ENCODE peak calls at places on chromosome 12, in seven cellular contexts. J, T, E, Y, M, U and D are unnamed samples.

GRCh38 chr12:60335765-60336164 is 739.9 kb downstream of the SLC16A7 start:
- DNase-seq in J (peak; percentile 7), T (no peak), E (no peak), Y (no peak), M (peak; percentile 45), U (no peak), D (no peak)

GRCh38 chr12:126432780-126433179 is 1367.5 kb downstream of the AACS start:
- DNase-seq in J (no peak), T (no peak), E (no peak), Y (no peak), M (no peak), U (no peak), D (no peak)

GRCh38 chr12:11728154-11728755 is 78.8 kb downstream of the ETV6 start:
- DNase-seq in J (no peak), T (no peak), E (no peak), Y (no peak), M (no peak), U (no peak), D (no peak)

GRCh38 chr12:94760786-94761185 is 110.4 kb upstream of the TMCC3 start:
- DNase-seq in J (no peak), T (no peak), E (no peak), Y (no peak), M (no peak), U (no peak), D (no peak)

GRCh38 chr12:95634622-95635621 is 83.6 kb upstream of the USP44 start:
- DNase-seq in J (no peak), T (no peak), E (no peak), Y (no peak), M (peak; percentile 79), U (no peak), D (no peak)

GRCh38 chr12:89314060-89314761 is 38.1 kb downstream of the DUSP6 start:
- DNase-seq in J (no peak), T (no peak), E (no peak), Y (no peak), M (no peak), U (no peak), D (no peak)

GRCh38 chr12:90305379-90305778 is 596.7 kb upstream of the ATP2B1 start:
- DNase-seq in J (peak; percentile 6), T (no peak), E (no peak), Y (no peak), M (peak; percentile 41), U (no peak), D (no peak)

GRCh38 chr12:82207556-82207955 is 150.6 kb downstream of the CCDC59 start:
- DNase-seq in J (no peak), T (no peak), E (no peak), Y (no peak), M (no peak), U (no peak), D (no peak)

GRCh38 chr12:54005853-54006699 is 2.7 kb upstream of the HOXC8 start:
- DNase-seq in J (no peak), T (peak; percentile 82), E (peak; percentile 71), Y (peak; percentile 93), M (peak; percentile 59), U (peak; percentile 74), D (peak; percentile 72)

GRCh38 chr12:24851341-24851740 is 97.6 kb downstream of the BCAT1 start:
- DNase-seq in J (no peak), T (no peak), E (no peak), Y (no peak), M (no peak), U (no peak), D (no peak)

GRCh38 chr12:121214855-121215745 is 5.2 kb downstream of the P2RX4 start:
- DNase-seq in J (peak; percentile 75), T (peak; percentile 63), E (no peak), Y (no peak), M (peak; percentile 77), U (no peak), D (peak; percentile 61)

GRCh38 chr12:113875681-113876080 is 90.4 kb downstream of the RBM19 start:
- DNase-seq in J (no peak), T (no peak), E (no peak), Y (no peak), M (no peak), U (no peak), D (no peak)

GRCh38 chr12:1533205-1533601 is 61.2 kb downstream of the FBXL14 start:
- DNase-seq in J (no peak), T (no peak), E (no peak), Y (no peak), M (no peak), U (no peak), D (no peak)

GRCh38 chr12:57138526-57139272 is 8.7 kb downstream of the LRP1-AS start:
- DNase-seq in J (no peak), T (no peak), E (no peak), Y (peak; percentile 85), M (no peak), U (no peak), D (peak; percentile 63)
- H3K4me1 ChIP-seq in J (no peaks in the 10 kb centered on the region), T (peaks cover 15% of the 10 kb centered on the region), E (peaks cover 13% of the 10 kb centered on the region), Y (peaks cover 53% of the 10 kb centered on the region), M (no peaks in the 10 kb centered on the region), U (no peaks in the 10 kb centered on the region), D (no peaks in the 10 kb centered on the region)

GRCh38 chr12:57887631-57888406 is 41.3 kb upstream of the CTDSP2 start:
- DNase-seq in J (no peak), T (no peak), E (no peak), Y (no peak), M (peak; percentile 80), U (no peak), D (no peak)
- H3K4me1 ChIP-seq in J (peaks cover 3% of the 10 kb centered on the region), T (peaks cover 49% of the 10 kb centered on the region), E (peaks cover 5% of the 10 kb centered on the region), Y (peaks cover 52% of the 10 kb centered on the region), M (peaks cover 33% of the 10 kb centered on the region), U (peaks cover 17% of the 10 kb centered on the region), D (peaks cover 55% of the 10 kb centered on the region)

GRCh38 chr12:124776126-124776513 is 87.5 kb downstream of the SCARB1 start:
- DNase-seq in J (no peak), T (no peak), E (no peak), Y (no peak), M (no peak), U (no peak), D (no peak)
- H3K4me1 ChIP-seq in J (no peaks in the 10 kb centered on the region), T (peaks cover 41% of the 10 kb centered on the region), E (peaks cover 12% of the 10 kb centered on the region), Y (peaks cover 14% of the 10 kb centered on the region), M (peaks cover 19% of the 10 kb centered on the region), U (peaks cover 3% of the 10 kb centered on the region), D (peaks cover 64% of the 10 kb centered on the region)

GRCh38 chr12:110372056-110372425 is 31.5 kb downstream of the ANAPC7 start:
- DNase-seq in J (no peak), T (no peak), E (no peak), Y (no peak), M (no peak), U (no peak), D (no peak)
- H3K4me1 ChIP-seq in J (no peaks in the 10 kb centered on the region), T (no peaks in the 10 kb centered on the region), E (no peaks in the 10 kb centered on the region), Y (peaks cover 26% of the 10 kb centered on the region), M (peaks cover 25% of the 10 kb centered on the region), U (no peaks in the 10 kb centered on the region), D (peaks cover 4% of the 10 kb centered on the region)

GRCh38 chr12:67446716-67447115 is 177.6 kb downstream of the CAND1 start:
- DNase-seq in J (no peak), T (no peak), E (no peak), Y (no peak), M (no peak), U (no peak), D (no peak)

GRCh38 chr12:67447180-67447579 is 178.0 kb downstream of the CAND1 start:
- DNase-seq in J (no peak), T (no peak), E (no peak), Y (no peak), M (no peak), U (no peak), D (no peak)

GRCh38 chr12:67452119-67452805 is 183.1 kb downstream of the CAND1 start:
- DNase-seq in J (no peak), T (no peak), E (no peak), Y (no peak), M (no peak), U (no peak), D (no peak)

GRCh38 chr12:67451206-67451605 is 182.0 kb downstream of the CAND1 start:
- DNase-seq in J (no peak), T (no peak), E (no peak), Y (no peak), M (no peak), U (no peak), D (no peak)

DNA sequence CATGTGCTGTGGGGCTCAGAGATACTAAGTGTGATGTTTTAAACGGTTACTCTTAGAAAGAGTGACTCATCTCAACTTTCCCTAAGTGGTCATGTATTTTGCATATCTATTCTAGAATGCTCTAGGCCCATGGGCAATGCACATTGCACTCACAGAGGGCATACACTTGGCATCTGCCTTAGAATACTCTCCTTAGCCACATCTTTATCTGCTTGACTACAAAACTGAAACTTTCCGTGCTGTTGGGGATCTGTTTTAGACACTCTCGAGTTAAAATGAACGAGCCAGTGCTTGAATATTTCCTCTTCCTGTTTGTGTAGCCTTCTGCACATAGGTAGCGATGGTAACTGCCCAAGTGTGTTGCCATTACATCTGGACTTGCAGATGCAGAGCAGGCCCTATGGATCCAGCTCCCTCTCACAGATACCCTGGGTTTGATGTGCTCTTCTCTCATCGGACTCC is 180.5 kb downstream of the CAND1 start:
- DNase-seq in J (no peak), T (no peak), E (no peak), Y (no peak), M (no peak), U (no peak), D (no peak)
- H3K4me1 ChIP-seq in J (no peaks in the 10 kb centered on the region), T (no peaks in the 10 kb centered on the region), E (peaks cover 18% of the 10 kb centered on the region), Y (no peaks in the 10 kb centered on the region), M (no peaks in the 10 kb centered on the region), U (peaks cover 14% of the 10 kb centered on the region), D (peaks cover 5% of the 10 kb centered on the region)

DNA sequence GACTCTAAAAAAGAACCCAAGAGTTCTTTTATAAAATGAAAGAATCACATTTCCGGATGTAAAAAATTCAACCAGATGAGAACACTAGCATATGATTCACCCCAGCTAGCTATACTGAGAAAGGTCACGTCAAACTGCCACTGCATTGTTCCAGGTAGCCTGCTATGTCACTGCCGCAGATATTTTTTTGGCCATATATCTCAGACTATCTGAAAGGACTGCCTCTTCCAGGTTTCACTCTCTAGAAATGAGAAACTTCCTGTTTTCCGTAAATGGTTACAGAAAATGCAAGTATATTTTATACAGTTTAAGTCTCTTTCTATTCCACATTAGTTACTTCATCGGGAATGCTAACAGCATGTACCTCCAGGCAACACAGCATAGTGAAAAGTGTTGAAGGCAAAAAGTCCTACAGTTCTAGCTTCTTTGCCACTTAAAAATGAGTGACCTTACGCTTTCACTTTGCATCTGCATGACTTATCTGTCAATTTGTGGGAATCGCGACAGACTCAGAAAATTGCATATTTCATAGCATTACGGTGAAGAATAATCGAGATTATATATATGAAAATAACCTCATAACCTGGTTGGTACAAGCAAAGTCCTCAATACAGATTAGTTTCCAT is 105.2 kb downstream of the MED13L start:
- DNase-seq in J (no peak), T (no peak), E (no peak), Y (no peak), M (no peak), U (no peak), D (no peak)
- H3K4me1 ChIP-seq in J (peaks cover under 1% of the 10 kb centered on the region), T (peaks cover 48% of the 10 kb centered on the region), E (peaks cover 19% of the 10 kb centered on the region), Y (no peaks in the 10 kb centered on the region), M (peaks cover 10% of the 10 kb centered on the region), U (peaks cover 5% of the 10 kb centered on the region), D (peaks cover 33% of the 10 kb centered on the region)

DNA sequence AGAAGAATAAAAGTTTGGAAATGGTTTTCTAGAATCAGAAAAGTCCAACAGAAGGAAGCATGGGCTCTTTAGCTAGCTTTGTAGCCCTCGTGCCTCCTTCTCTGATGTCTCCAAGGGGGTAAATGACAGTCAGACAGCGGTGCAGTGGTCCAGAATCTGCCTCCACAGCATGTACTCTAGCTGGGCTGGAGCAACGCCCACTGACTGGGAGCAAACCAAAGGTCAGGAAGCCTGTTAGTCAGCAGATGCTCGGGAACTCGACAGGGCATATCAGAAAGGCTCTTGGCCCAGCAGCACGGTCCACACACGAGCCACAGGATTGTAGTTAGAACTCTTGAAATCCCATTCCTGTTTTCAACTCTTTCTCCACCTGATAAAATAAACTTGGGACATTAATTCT is 164.3 kb downstream of the GRIN2B start:
- DNase-seq in J (no peak), T (peak; percentile 6), E (no peak), Y (no peak), M (no peak), U (no peak), D (no peak)
- H3K4me1 ChIP-seq in J (no peaks in the 10 kb centered on the region), T (peaks cover 18% of the 10 kb centered on the region), E (no peaks in the 10 kb centered on the region), Y (no peaks in the 10 kb centered on the region), M (no peaks in the 10 kb centered on the region), U (no peaks in the 10 kb centered on the region), D (no peaks in the 10 kb centered on the region)